ENCODE peak calls at places on chromosomes 13 and 19, in ten cellular contexts. One of them, this sample, is unnamed.

GRCh38 chr19:35555301-35556005 is 8.0 kb downstream of the ATP4A start:
- DNase-seq in stimulated activated CD8-positive, alpha-beta memory T cell treated with anti-CD3 and anti-CD28 coated beads, Interleukin-12 subunit alpha, Interleukin-12 subunit beta, amount 100 ng/mL, for 1 hour: no peak
- DNase-seq in IMR-90: peak
- DNase-seq in mucosa of descending colon: peak
- DNase-seq in hypothalamus: no peak
- DNase-seq in ELR: peak
- DNase-seq in iris pigment epithelial cell: peak
- DNase-seq in fibroblast of gingiva: no peak
- DNase-seq in activated CD4-positive, alpha-beta T cell treated with anti-CD3 and anti-CD28 coated beads for 4 hours: no peak
- DNase-seq in A549: peak
- DNase-seq in this sample: peak

GRCh38 chr19:19146000-19146608 is 7.8 kb upstream of the TMEM161A start:
- DNase-seq in stimulated activated CD8-positive, alpha-beta memory T cell treated with anti-CD3 and anti-CD28 coated beads, Interleukin-12 subunit alpha, Interleukin-12 subunit beta, amount 100 ng/mL, for 1 hour: peak
- DNase-seq in IMR-90: peak
- DNase-seq in mucosa of descending colon: peak
- DNase-seq in hypothalamus: peak
- DNase-seq in ELR: peak
- DNase-seq in iris pigment epithelial cell: peak
- DNase-seq in fibroblast of gingiva: peak
- DNase-seq in activated CD4-positive, alpha-beta T cell treated with anti-CD3 and anti-CD28 coated beads for 4 hours: peak
- DNase-seq in A549: peak
- DNase-seq in this sample: peak

GRCh38 chr13:111429064-111429558 is 108.7 kb downstream of the TEX29 start:
- DNase-seq in stimulated activated CD8-positive, alpha-beta memory T cell treated with anti-CD3 and anti-CD28 coated beads, Interleukin-12 subunit alpha, Interleukin-12 subunit beta, amount 100 ng/mL, for 1 hour: no peak
- DNase-seq in IMR-90: peak
- DNase-seq in mucosa of descending colon: no peak
- DNase-seq in hypothalamus: peak
- DNase-seq in ELR: peak
- DNase-seq in iris pigment epithelial cell: peak
- DNase-seq in fibroblast of gingiva: no peak
- DNase-seq in activated CD4-positive, alpha-beta T cell treated with anti-CD3 and anti-CD28 coated beads for 4 hours: no peak
- DNase-seq in A549: peak
- DNase-seq in this sample: peak

GRCh38 chr13:102848956-102849355 is 3.1 kb downstream of the ERCC5 start:
- DNase-seq in stimulated activated CD8-positive, alpha-beta memory T cell treated with anti-CD3 and anti-CD28 coated beads, Interleukin-12 subunit alpha, Interleukin-12 subunit beta, amount 100 ng/mL, for 1 hour: no peak
- DNase-seq in IMR-90: no peak
- DNase-seq in mucosa of descending colon: no peak
- DNase-seq in hypothalamus: no peak
- DNase-seq in ELR: no peak
- DNase-seq in iris pigment epithelial cell: no peak
- DNase-seq in fibroblast of gingiva: no peak
- DNase-seq in activated CD4-positive, alpha-beta T cell treated with anti-CD3 and anti-CD28 coated beads for 4 hours: no peak
- DNase-seq in A549: no peak
- DNase-seq in this sample: no peak

GRCh38 chr13:75217949-75218348 is 264.0 kb downstream of the TBC1D4 start:
- DNase-seq in stimulated activated CD8-positive, alpha-beta memory T cell treated with anti-CD3 and anti-CD28 coated beads, Interleukin-12 subunit alpha, Interleukin-12 subunit beta, amount 100 ng/mL, for 1 hour: no peak
- DNase-seq in IMR-90: peak
- DNase-seq in mucosa of descending colon: no peak
- DNase-seq in hypothalamus: no peak
- DNase-seq in ELR: peak
- DNase-seq in iris pigment epithelial cell: peak
- DNase-seq in fibroblast of gingiva: peak
- DNase-seq in activated CD4-positive, alpha-beta T cell treated with anti-CD3 and anti-CD28 coated beads for 4 hours: no peak
- DNase-seq in A549: no peak
- DNase-seq in this sample: peak

GRCh38 chr19:44785271-44785670 is 7.6 kb downstream of the CBLC start:
- DNase-seq in stimulated activated CD8-positive, alpha-beta memory T cell treated with anti-CD3 and anti-CD28 coated beads, Interleukin-12 subunit alpha, Interleukin-12 subunit beta, amount 100 ng/mL, for 1 hour: no peak
- DNase-seq in IMR-90: no peak
- DNase-seq in mucosa of descending colon: no peak
- DNase-seq in hypothalamus: no peak
- DNase-seq in ELR: no peak
- DNase-seq in iris pigment epithelial cell: no peak
- DNase-seq in fibroblast of gingiva: no peak
- DNase-seq in activated CD4-positive, alpha-beta T cell treated with anti-CD3 and anti-CD28 coated beads for 4 hours: no peak
- DNase-seq in A549: no peak
- DNase-seq in this sample: no peak

GRCh38 chr13:41040584-41041334 is 20.6 kb upstream of the WBP4 start:
- DNase-seq in stimulated activated CD8-positive, alpha-beta memory T cell treated with anti-CD3 and anti-CD28 coated beads, Interleukin-12 subunit alpha, Interleukin-12 subunit beta, amount 100 ng/mL, for 1 hour: no peak
- DNase-seq in IMR-90: peak
- DNase-seq in mucosa of descending colon: no peak
- DNase-seq in hypothalamus: no peak
- DNase-seq in ELR: no peak
- DNase-seq in iris pigment epithelial cell: no peak
- DNase-seq in fibroblast of gingiva: no peak
- DNase-seq in activated CD4-positive, alpha-beta T cell treated with anti-CD3 and anti-CD28 coated beads for 4 hours: no peak
- DNase-seq in A549: no peak
- DNase-seq in this sample: no peak

GRCh38 chr13:111626371-111627305 is 306.2 kb downstream of the TEX29 start:
- DNase-seq in stimulated activated CD8-positive, alpha-beta memory T cell treated with anti-CD3 and anti-CD28 coated beads, Interleukin-12 subunit alpha, Interleukin-12 subunit beta, amount 100 ng/mL, for 1 hour: no peak
- DNase-seq in IMR-90: no peak
- DNase-seq in mucosa of descending colon: no peak
- DNase-seq in hypothalamus: no peak
- DNase-seq in ELR: no peak
- DNase-seq in iris pigment epithelial cell: no peak
- DNase-seq in fibroblast of gingiva: no peak
- DNase-seq in activated CD4-positive, alpha-beta T cell treated with anti-CD3 and anti-CD28 coated beads for 4 hours: no peak
- DNase-seq in A549: no peak
- DNase-seq in this sample: no peak

GRCh38 chr19:37698216-37698615 is 21.3 kb downstream of the ZNF607 start:
- DNase-seq in stimulated activated CD8-positive, alpha-beta memory T cell treated with anti-CD3 and anti-CD28 coated beads, Interleukin-12 subunit alpha, Interleukin-12 subunit beta, amount 100 ng/mL, for 1 hour: no peak
- DNase-seq in IMR-90: no peak
- DNase-seq in mucosa of descending colon: no peak
- DNase-seq in hypothalamus: no peak
- DNase-seq in ELR: peak
- DNase-seq in iris pigment epithelial cell: peak
- DNase-seq in fibroblast of gingiva: no peak
- DNase-seq in activated CD4-positive, alpha-beta T cell treated with anti-CD3 and anti-CD28 coated beads for 4 hours: no peak
- DNase-seq in A549: no peak
- DNase-seq in this sample: no peak

GRCh38 chr13:37914781-37915391 is 45.3 kb upstream of the TRPC4 start:
- DNase-seq in stimulated activated CD8-positive, alpha-beta memory T cell treated with anti-CD3 and anti-CD28 coated beads, Interleukin-12 subunit alpha, Interleukin-12 subunit beta, amount 100 ng/mL, for 1 hour: no peak
- DNase-seq in IMR-90: peak
- DNase-seq in mucosa of descending colon: no peak
- DNase-seq in hypothalamus: no peak
- DNase-seq in ELR: peak
- DNase-seq in iris pigment epithelial cell: peak
- DNase-seq in fibroblast of gingiva: no peak
- DNase-seq in activated CD4-positive, alpha-beta T cell treated with anti-CD3 and anti-CD28 coated beads for 4 hours: no peak
- DNase-seq in A549: no peak
- DNase-seq in this sample: no peak

GRCh38 chr13:82076421-82076820 is 1735.5 kb upstream of the SPRY2 start:
- DNase-seq in stimulated activated CD8-positive, alpha-beta memory T cell treated with anti-CD3 and anti-CD28 coated beads, Interleukin-12 subunit alpha, Interleukin-12 subunit beta, amount 100 ng/mL, for 1 hour: no peak
- DNase-seq in IMR-90: no peak
- DNase-seq in mucosa of descending colon: no peak
- DNase-seq in hypothalamus: no peak
- DNase-seq in ELR: no peak
- DNase-seq in iris pigment epithelial cell: no peak
- DNase-seq in fibroblast of gingiva: no peak
- DNase-seq in activated CD4-positive, alpha-beta T cell treated with anti-CD3 and anti-CD28 coated beads for 4 hours: no peak
- DNase-seq in A549: no peak
- DNase-seq in this sample: no peak

GRCh38 chr13:40579535-40579934 is 86.9 kb downstream of the FOXO1 start:
- DNase-seq in stimulated activated CD8-positive, alpha-beta memory T cell treated with anti-CD3 and anti-CD28 coated beads, Interleukin-12 subunit alpha, Interleukin-12 subunit beta, amount 100 ng/mL, for 1 hour: no peak
- DNase-seq in IMR-90: no peak
- DNase-seq in mucosa of descending colon: no peak
- DNase-seq in hypothalamus: no peak
- DNase-seq in ELR: no peak
- DNase-seq in iris pigment epithelial cell: no peak
- DNase-seq in fibroblast of gingiva: no peak
- DNase-seq in activated CD4-positive, alpha-beta T cell treated with anti-CD3 and anti-CD28 coated beads for 4 hours: no peak
- DNase-seq in A549: no peak
- DNase-seq in this sample: no peak

GRCh38 chr19:49567722-49568454 is 12.5 kb downstream of the NOSIP start:
- DNase-seq in stimulated activated CD8-positive, alpha-beta memory T cell treated with anti-CD3 and anti-CD28 coated beads, Interleukin-12 subunit alpha, Interleukin-12 subunit beta, amount 100 ng/mL, for 1 hour: no peak
- DNase-seq in IMR-90: no peak
- DNase-seq in mucosa of descending colon: peak
- DNase-seq in hypothalamus: no peak
- DNase-seq in ELR: no peak
- DNase-seq in iris pigment epithelial cell: peak
- DNase-seq in fibroblast of gingiva: peak
- DNase-seq in activated CD4-positive, alpha-beta T cell treated with anti-CD3 and anti-CD28 coated beads for 4 hours: peak
- DNase-seq in A549: no peak
- DNase-seq in this sample: peak

GRCh38 chr13:51635137-51635878 is 51.0 kb downstream of the WDFY2 start:
- DNase-seq in stimulated activated CD8-positive, alpha-beta memory T cell treated with anti-CD3 and anti-CD28 coated beads, Interleukin-12 subunit alpha, Interleukin-12 subunit beta, amount 100 ng/mL, for 1 hour: no peak
- DNase-seq in IMR-90: no peak
- DNase-seq in mucosa of descending colon: no peak
- DNase-seq in hypothalamus: no peak
- DNase-seq in ELR: no peak
- DNase-seq in iris pigment epithelial cell: no peak
- DNase-seq in fibroblast of gingiva: no peak
- DNase-seq in activated CD4-positive, alpha-beta T cell treated with anti-CD3 and anti-CD28 coated beads for 4 hours: no peak
- DNase-seq in A549: no peak
- DNase-seq in this sample: no peak

This sample was measured in fibroblast of the conjunctiva.